ENCODE peak calls at places on chromosomes 16 and 17, in six cellular contexts. U is neural progenitor cell, F is GM23248, M is SK-N-SH, W is PC-3, O is HCT116. R is an unnamed sample.

GRCh38 chr16:69367980-69368379 is 16.4 kb upstream of the TMED6 start:
- DNase-seq in M (no peak), O (no peak), U (no peak), F (peak; percentile 32), W (no peak), R (no peak)

GRCh38 chr17:59498421-59499307 is 66.7 kb upstream of the DHX40 start:
- DNase-seq in U (no peak), F (no peak), O (no peak), M (peak; percentile 23), W (no peak), R (no peak)

GRCh38 chr16:6177781-6178180 is 1080.2 kb upstream of the EEF2KMT start:
- DNase-seq in M (no peak), U (no peak), O (no peak), W (no peak), F (no peak), R (no peak)

GRCh38 chr16:1413684-1414531 is 596 bp downstream of the UNKL start:
- DNase-seq in F (peak; percentile 74), U (peak; percentile 80), W (peak; percentile 41), M (peak; percentile 89), O (peak; percentile 52), R (peak; percentile 70)

GRCh38 chr17:63996430-63997182 is 1.5 kb upstream of the PRR29 start:
- DNase-seq in M (no peak), O (no peak), F (no peak), W (no peak), U (peak; percentile 0), R (no peak)

GRCh38 chr16:46817961-46818360 is 13.0 kb downstream of the C16orf87 start:
- DNase-seq in U (no peak), W (no peak), M (no peak), F (peak; percentile 31), O (no peak), R (no peak)

GRCh38 chr17:61504697-61505096 is 52.5 kb downstream of the TBX4 start:
- DNase-seq in U (no peak), M (no peak), O (no peak), W (peak; percentile 68), F (peak; percentile 75), R (no peak)

GRCh38 chr16:83344014-83344413 is 463.8 kb upstream of the HSBP1 start:
- DNase-seq in M (no peak), F (peak; percentile 88), O (no peak), U (no peak), W (peak; percentile 37), R (no peak)

GRCh38 chr17:18246880-18247612 is 11.5 kb downstream of the FLII start:
- DNase-seq in M (peak; percentile 87), U (peak; percentile 85), F (peak; percentile 63), O (no peak), W (peak; percentile 62), R (no peak)
- TF ChIP-seq EZH2phosphoT487 in M (no peak), U (no peak), F (no peak), O (no peak), W (no peak), R (no peak)

GRCh38 chr17:48655913-48656312 is 29.8 kb upstream of the HOXB9 start:
- DNase-seq in M (no peak), F (no peak), U (no peak), O (no peak), W (no peak), R (no peak)
- H3K9ac ChIP-seq in M (no peak overlapping the region), F (no peak overlapping the region), U (no peak overlapping the region), O (no peak overlapping the region), W (no peak overlapping the region), R (no peak overlapping the region)

DNA sequence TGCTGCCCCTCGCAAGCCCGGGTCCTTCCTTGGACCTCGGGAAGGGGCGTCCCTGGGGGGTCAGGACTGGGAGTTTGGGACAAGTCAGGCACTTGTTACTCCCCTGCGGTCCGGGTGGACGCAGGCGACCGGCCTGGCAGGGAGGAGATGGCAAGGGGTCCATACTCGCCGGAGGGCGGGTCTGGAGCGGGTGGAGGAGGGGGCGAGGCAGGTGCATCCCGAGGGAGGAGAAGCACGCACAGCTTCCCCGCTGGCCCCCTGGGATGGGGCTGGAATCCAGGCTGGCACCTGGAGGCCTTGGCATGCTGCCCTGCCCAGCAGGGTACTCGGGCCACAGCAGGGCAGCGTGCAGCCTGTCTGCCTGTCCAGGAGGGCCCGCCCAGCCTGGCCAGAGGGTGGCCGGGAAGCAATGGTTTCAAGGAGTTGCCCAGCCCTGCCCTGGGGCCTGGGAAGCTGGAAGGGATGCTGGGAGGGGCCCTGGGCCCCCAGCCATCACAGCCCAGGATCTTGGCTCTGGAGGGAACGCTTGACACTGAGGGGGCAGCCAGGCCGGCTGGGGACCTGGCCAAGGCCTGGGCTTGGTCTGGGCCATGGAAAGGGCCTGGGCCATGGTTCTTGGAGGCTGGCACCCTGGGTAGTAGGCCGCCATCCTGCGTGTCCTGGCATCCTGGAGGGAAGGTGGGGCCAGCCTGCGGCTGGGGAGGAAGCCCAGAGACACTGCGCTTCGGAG is 1.0 kb downstream of the GLIS2 start:
- DNase-seq in U (no peak), O (no peak), F (peak; percentile 73), M (peak; percentile 74), W (peak; percentile 57), R (no peak)
- TF ChIP-seq EZH2phosphoT487 in U (no peak), O (no peak), F (no peak), M (no peak), W (no peak), R (no peak)

DNA sequence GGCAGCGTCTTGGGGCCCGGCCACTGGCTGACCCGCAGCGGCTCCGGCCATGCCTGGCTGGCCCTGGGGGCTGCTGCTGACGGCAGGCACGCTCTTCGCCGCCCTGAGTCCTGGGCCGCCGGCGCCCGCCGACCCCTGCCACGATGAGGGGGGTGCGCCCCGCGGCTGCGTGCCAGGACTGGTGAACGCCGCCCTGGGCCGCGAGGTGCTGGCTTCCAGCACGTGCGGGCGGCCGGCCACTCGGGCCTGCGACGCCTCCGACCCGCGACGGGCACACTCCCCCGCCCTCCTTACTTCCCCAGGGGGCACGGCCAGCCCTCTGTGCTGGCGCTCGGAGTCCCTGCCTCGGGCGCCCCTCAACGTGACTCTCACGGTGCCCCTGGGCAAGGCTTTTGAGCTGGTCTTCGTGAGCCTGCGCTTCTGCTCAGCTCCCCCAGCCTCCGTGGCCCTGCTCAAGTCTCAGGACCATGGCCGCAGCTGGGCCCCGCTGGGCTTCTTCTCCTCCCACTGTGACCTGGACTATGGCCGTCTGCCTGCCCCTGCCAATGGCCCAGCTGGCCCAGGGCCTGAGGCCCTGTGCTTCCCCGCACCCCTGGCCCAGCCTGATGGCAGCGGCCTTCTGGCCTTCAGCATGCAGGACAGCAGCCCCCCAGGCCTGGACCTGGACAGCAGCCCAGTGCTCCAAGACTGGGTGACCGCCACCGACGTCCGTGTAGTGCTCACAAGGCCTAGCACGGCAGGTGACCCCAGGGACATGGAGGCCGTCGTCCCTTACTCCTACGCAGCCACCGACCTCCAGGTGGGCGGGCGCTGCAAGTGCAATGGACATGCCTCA is 773 bp downstream of the NTN3 start:
- DNase-seq in U (peak; percentile 50), W (no peak), M (peak; percentile 54), F (no peak), O (no peak), R (no peak)
- H3K9ac ChIP-seq in U (no peak overlapping the region), W (no peak overlapping the region), M (no peak overlapping the region), F (no peak overlapping the region), O (peak overlapping the region; percentile 32), R (no peak overlapping the region)

GRCh38 chr17:62601438-62601837 is 26.0 kb upstream of the MRC2 start:
- DNase-seq in M (no peak), W (no peak), F (peak; percentile 53), O (no peak), U (no peak), R (no peak)

GRCh38 chr17:62599964-62600657 is 27.4 kb upstream of the MRC2 start:
- DNase-seq in M (no peak), F (no peak), U (no peak), W (no peak), O (no peak), R (no peak)

GRCh38 chr17:62597920-62598319 is 29.6 kb upstream of the MRC2 start:
- DNase-seq in M (no peak), W (no peak), O (no peak), F (peak; percentile 82), U (no peak), R (no peak)

GRCh38 chr17:62597150-62597549 is 30.3 kb upstream of the MRC2 start:
- DNase-seq in M (no peak), W (no peak), O (no peak), F (no peak), U (no peak), R (no peak)

DNA sequence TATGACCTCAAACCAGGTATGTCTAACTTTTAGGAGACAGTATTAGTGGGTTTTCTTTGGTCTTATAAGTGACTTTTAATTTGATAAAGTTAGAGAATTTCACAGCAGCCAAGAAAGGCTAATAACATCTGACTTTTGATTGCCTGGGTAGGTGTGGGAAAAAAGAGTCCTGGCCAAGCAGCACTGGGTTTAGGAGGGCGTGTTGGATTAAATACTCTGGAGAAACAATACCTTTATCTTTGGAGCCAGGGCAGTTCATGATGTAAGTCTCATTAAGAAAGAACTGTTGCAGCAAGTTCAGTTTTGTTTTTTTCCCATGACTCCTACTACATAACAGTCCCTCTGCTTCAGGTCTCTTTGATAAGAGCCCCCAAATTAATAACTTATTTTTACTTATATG is 26.7 kb upstream of the MRC2 start:
- DNase-seq in W (no peak), O (no peak), U (no peak), M (no peak), F (no peak), R (no peak)
- TF ChIP-seq EZH2phosphoT487 in W (no peak), O (no peak), U (no peak), M (no peak), F (no peak), R (no peak)

GRCh38 chr16:23670137-23670776 is 8.4 kb upstream of the PLK1 start:
- DNase-seq in M (no peak), W (peak; percentile 85), O (no peak), F (peak; percentile 93), U (no peak), R (no peak)
- H3K9ac ChIP-seq in M (no peak overlapping the region), W (peak overlapping the region; percentile 21), O (no peak overlapping the region), F (peak overlapping the region; percentile 38), U (no peak overlapping the region), R (no peak overlapping the region)

GRCh38 chr16:30354423-30355143 is 525 bp downstream of the CD2BP2 start:
- DNase-seq in M (peak; percentile 74), U (peak; percentile 75), W (peak; percentile 12), F (peak; percentile 46), O (no peak), R (no peak)

GRCh38 chr16:30351586-30352419 is 3.3 kb downstream of the CD2BP2 start:
- DNase-seq in M (no peak), O (peak; percentile 39), U (no peak), F (peak; percentile 96), W (peak; percentile 88), R (no peak)

GRCh38 chr16:30352488-30353401 is 2.4 kb downstream of the CD2BP2 start:
- DNase-seq in F (no peak), M (peak; percentile 46), O (no peak), W (no peak), U (no peak), R (no peak)

GRCh38 chr16:30355144-30355953 is at the start of gene CD2BP2:
- DNase-seq in W (peak; percentile 98), O (peak; percentile 99), F (peak; percentile 100), M (peak; percentile 96), U (peak; percentile 99), R (peak; percentile 98)

DNA sequence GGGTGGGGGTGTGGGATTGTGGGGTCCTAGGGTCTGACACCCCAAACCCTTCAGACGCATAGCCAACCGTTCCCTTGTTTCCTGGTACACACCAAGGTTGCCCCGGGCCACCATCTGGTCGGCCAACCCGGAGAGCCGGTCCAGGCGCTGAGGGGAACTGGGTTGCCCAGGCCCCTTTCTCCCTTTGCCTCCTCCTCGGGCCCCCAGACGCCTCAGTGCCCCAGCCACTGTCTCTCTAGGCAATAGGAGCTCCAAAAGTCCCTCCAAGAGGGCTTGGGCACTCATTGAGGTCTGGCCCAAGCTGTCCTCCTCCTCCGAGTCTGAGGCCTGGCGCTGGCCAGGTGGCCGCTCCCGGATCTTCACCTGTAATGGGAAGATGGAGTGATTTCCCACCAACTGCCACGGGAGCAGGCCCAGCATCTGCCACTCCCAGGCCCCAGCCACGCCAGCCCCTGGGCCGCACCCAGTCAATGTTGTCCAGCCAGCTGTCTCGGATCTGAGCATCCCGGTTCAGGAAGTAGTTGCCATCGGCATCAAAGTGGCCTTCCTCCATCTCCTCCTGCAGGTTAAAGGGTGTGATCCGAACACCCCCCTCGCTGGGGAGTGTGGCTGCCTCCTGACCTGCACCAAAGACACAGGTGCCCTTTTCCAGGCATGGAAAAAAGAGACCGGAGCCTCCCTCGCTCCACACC is 1.5 kb downstream of the CD2BP2 start:
- DNase-seq in O (no peak), W (no peak), U (no peak), M (no peak), F (no peak), R (no peak)
- TF ChIP-seq EZH2phosphoT487 in O (no peak), W (no peak), U (no peak), M (no peak), F (no peak), R (no peak)